ENCODE peak calls at places on chromosomes 11 and 22, in six cellular contexts. X, P, L, S, V and F are unnamed samples. For H3K27me3, the result is how much of the 10 kb centered on the place peaks cover.

GRCh38 chr11:70141490-70142014 is 61.5 kb upstream of the FADD start:
- DNase-seq in X (no peak), P (no peak), L (no peak), S (no peak), V (no peak), F (no peak)

GRCh38 chr11:34345991-34346480 is 11.8 kb downstream of the ABTB2 start:
- DNase-seq in X (no peak), P (peak), L (no peak), S (no peak), V (no peak), F (peak)

GRCh38 chr22:26430600-26430999 is 1.5 kb downstream of the ASPHD2 start:
- DNase-seq in X (no peak), P (no peak), L (no peak), S (no peak), V (no peak), F (no peak)

GRCh38 chr22:38203090-38203810 is 1.5 kb downstream of the MAFF start:
- DNase-seq in X (peak), P (peak), L (peak), S (peak), V (no peak), F (peak)

GRCh38 chr11:29755474-29755873 is 261.4 kb downstream of the KCNA4 start:
- DNase-seq in X (no peak), P (no peak), L (no peak), S (no peak), V (no peak), F (no peak)

GRCh38 chr22:29663230-29663826 is 56.5 kb upstream of the CABP7 start:
- DNase-seq in X (no peak), P (peak), L (no peak), S (no peak), V (no peak), F (no peak)

GRCh38 chr11:74672956-74673895 is 58.0 kb downstream of the CHRDL2 start:
- DNase-seq in X (peak), P (peak), L (no peak), S (peak), V (no peak), F (peak)

GRCh38 chr11:46682773-46683752 is 17.4 kb downstream of the ARHGAP1 start:
- DNase-seq in X (no peak), P (no peak), L (no peak), S (no peak), V (no peak), F (no peak)

GRCh38 chr11:63622318-63622717 is 8.1 kb upstream of the PLAAT3 start:
- DNase-seq in X (no peak), P (no peak), L (peak), S (no peak), V (no peak), F (no peak)

GRCh38 chr22:35766654-35767580 is 49.2 kb downstream of the APOL5 start:
- DNase-seq in X (no peak), P (no peak), L (no peak), S (no peak), V (no peak), F (no peak)

GRCh38 chr11:48020092-48020755 is 39.9 kb downstream of the PTPRJ start:
- DNase-seq in X (no peak), P (no peak), L (no peak), S (no peak), V (peak), F (no peak)

GRCh38 chr11:116913000-116913399 is 75.6 kb upstream of the APOA1 start:
- DNase-seq in X (no peak), P (peak), L (no peak), S (no peak), V (no peak), F (no peak)

GRCh38 chr11:78961186-78961782 is 386.6 kb upstream of the NARS2 start:
- DNase-seq in X (peak), P (peak), L (no peak), S (peak), V (no peak), F (peak)

DNA sequence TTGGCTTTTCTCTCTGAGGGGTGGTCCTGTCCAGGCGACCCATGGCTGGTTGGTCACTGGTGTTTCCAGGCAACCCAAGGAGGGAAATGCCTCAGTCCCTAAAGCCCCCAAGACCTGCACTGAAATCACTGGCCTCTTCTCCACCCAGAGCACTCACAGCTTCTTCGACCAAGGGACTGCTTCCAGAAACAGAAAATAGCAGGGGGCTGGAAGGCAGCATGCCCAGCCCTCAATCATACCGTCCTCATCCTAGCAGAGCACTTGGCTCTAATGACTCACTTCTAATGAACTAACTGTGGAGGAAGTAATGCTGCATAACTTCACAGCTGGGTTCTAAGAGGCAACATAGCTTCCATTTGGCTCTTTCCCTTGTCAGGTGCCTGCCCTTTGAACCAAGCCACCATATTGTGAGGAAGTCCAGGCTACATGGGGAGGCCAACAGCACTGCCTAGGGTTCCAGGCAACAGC is 27.6 kb downstream of the DKK3 start:
- DNase-seq in X (no peak), P (peak), L (no peak), S (no peak), V (no peak), F (no peak)
- TF ChIP-seq RFX5 in X (no peak), P (no peak), L (no peak), S (no peak), V (no peak), F (no peak)

DNA sequence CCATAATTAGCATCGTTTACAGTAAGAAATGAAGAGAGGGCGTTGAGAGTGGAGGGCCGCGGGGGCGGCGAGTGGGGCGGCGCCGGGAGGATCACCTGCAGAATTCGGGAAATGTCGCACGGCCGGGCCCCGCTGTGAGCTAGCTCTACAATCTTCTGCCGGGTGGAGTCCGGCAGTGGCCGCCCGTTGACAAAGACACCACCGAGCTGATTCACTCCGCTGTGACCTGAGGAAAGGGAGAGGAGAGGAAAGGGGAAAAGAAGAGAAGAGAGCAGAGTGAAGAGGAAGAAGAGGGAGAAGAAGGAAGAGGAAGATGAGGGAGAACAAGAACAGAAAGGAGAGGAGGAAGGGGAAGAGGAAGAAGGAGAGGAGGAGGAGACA is 8.5 kb downstream of the PAX6 start:
- DNase-seq in X (no peak), P (no peak), L (no peak), S (peak), V (no peak), F (peak)
- H3K27me3 ChIP-seq in X (under half), P (half or more), L (under half), S (half or more), V (half or more), F (half or more)

GRCh38 chr11:115504279-115505158 is at the start of gene CADM1:
- DNase-seq in X (peak), P (peak), L (peak), S (peak), V (no peak), F (peak)
- TF ChIP-seq RFX5 in X (no peak), P (no peak), L (no peak), S (no peak), V (no peak), F (no peak)

GRCh38 chr11:1869427-1870325 is 16.8 kb downstream of the LSP1 start:
- DNase-seq in X (peak), P (no peak), L (peak), S (no peak), V (no peak), F (no peak)

GRCh38 chr11:1872267-1872985 is 19.3 kb downstream of the PRR33 start:
- DNase-seq in X (no peak), P (no peak), L (no peak), S (no peak), V (no peak), F (no peak)

GRCh38 chr11:1870326-1870696 is 17.4 kb downstream of the LSP1 start:
- DNase-seq in X (no peak), P (no peak), L (no peak), S (no peak), V (no peak), F (no peak)

GRCh38 chr11:1871531-1871930 is 18.6 kb downstream of the LSP1 start:
- DNase-seq in X (no peak), P (no peak), L (no peak), S (no peak), V (no peak), F (no peak)

GRCh38 chr11:1870721-1871466 is 18.0 kb downstream of the LSP1 start:
- DNase-seq in X (no peak), P (no peak), L (no peak), S (no peak), V (no peak), F (no peak)
- H3K27me3 ChIP-seq in X (under half), P (under half), L (half or more), S (under half), V (under half), F (under half)

GRCh38 chr22:40157546-40157945 is 20.2 kb upstream of the TNRC6B start:
- DNase-seq in X (no peak), P (no peak), L (no peak), S (no peak), V (no peak), F (no peak)

GRCh38 chr22:40153705-40154104 is 24.0 kb upstream of the TNRC6B start:
- DNase-seq in X (no peak), P (no peak), L (no peak), S (no peak), V (no peak), F (no peak)

GRCh38 chr22:40153186-40153585 is 24.5 kb upstream of the TNRC6B start:
- DNase-seq in X (no peak), P (no peak), L (no peak), S (no peak), V (no peak), F (no peak)

GRCh38 chr22:40161182-40161581 is 16.5 kb upstream of the TNRC6B start:
- DNase-seq in X (no peak), P (no peak), L (no peak), S (no peak), V (no peak), F (no peak)

DNA sequence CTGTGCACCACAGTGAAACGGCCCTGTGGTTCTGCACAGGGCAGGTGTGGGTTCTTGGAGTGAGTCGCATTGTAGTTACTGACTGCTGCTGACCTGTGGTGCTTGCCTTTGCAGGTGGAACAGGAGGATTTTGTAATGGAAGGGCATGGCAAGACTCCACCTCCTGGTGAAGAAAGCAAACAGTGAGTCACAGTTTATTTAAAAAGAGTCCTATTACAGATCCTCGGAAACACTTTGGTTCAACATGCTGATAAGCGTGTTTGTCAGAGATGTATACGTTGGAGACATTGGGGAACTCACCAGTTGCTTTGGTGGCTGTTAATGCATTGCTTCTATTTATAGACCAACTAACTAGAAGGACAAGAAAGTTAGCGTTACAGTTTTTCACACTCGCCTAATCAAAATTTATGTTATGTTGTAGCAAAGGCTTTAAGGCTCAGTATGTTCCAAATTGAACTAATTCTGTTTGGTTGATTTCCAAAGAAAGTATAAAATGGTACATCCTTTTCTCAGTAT is 21.7 kb upstream of the TNRC6B start:
- DNase-seq in X (peak), P (peak), L (peak), S (peak), V (no peak), F (no peak)
- TF ChIP-seq RFX5 in X (no peak), P (no peak), L (no peak), S (no peak), V (no peak), F (no peak)

GRCh38 chr11:96103721-96104120 is 179.8 kb upstream of the MTMR2 start:
- DNase-seq in X (no peak), P (no peak), L (no peak), S (no peak), V (no peak), F (no peak)
- H3K27me3 ChIP-seq in X (under half), P (under half), L (under half), S (under half), V (under half), F (under half)